ENCODE peak calls at places on chromosome 22, in six cellular contexts. T is mesenchymal stem cell, U is H1, K is IMR-90, N is H9, C is neuronal stem cell. M is an unnamed sample.

GRCh38 chr22:22167791-22168189 is 76.8 kb upstream of the VPREB1 start:
- DNase-seq in T (no peak), U (no peak), K (no peak), N (no peak), C (no peak), M (no peak)

GRCh38 chr22:48653306-48653705 is 1174.4 kb downstream of the BRD1 start:
- DNase-seq in T (no peak), U (no peak), K (no peak), N (no peak), C (no peak), M (no peak)

GRCh38 chr22:48824673-48825651 is 1002.7 kb downstream of the BRD1 start:
- DNase-seq in T (no peak), U (no peak), K (no peak), N (no peak), C (no peak), M (no peak)

GRCh38 chr22:46078241-46079092 is 71.9 kb upstream of the PPARA start:
- DNase-seq in T (no peak), U (no peak), K (no peak), N (no peak), C (no peak), M (no peak)

GRCh38 chr22:30241576-30242371 is 4.8 kb downstream of the LIF start:
- DNase-seq in T (no peak), U (no peak), K (peak; percentile 69), N (no peak), C (no peak), M (no peak)

GRCh38 chr22:23774922-23775436 is 2.3 kb downstream of the MMP11 start:
- DNase-seq in T (peak; percentile 73), U (no peak), K (peak; percentile 33), N (no peak), C (no peak), M (peak; percentile 86)

GRCh38 chr22:40479887-40480538 is 109.6 kb downstream of the SGSM3 start:
- DNase-seq in T (no peak), U (no peak), K (peak; percentile 40), N (no peak), C (no peak), M (no peak)

GRCh38 chr22:49156662-49157285 is 670.9 kb downstream of the BRD1 start:
- DNase-seq in T (no peak), U (no peak), K (no peak), N (no peak), C (no peak), M (no peak)

GRCh38 chr22:29369460-29369859 is 18.9 kb downstream of the AP1B1 start:
- DNase-seq in T (peak; percentile 92), U (peak; percentile 33), K (peak; percentile 76), N (peak; percentile 72), C (peak; percentile 46), M (peak; percentile 89)

GRCh38 chr22:31695423-31695822 is 33.4 kb upstream of the PISD start:
- DNase-seq in T (no peak), U (no peak), K (no peak), N (no peak), C (no peak), M (peak; percentile 27)

GRCh38 chr22:23800297-23801237 is 13.8 kb downstream of the SMARCB1 start:
- DNase-seq in T (no peak), U (no peak), K (no peak), N (no peak), C (no peak), M (no peak)

GRCh38 chr22:46652081-46652929 is 32.1 kb downstream of the GRAMD4 start:
- DNase-seq in T (peak; percentile 15), U (no peak), K (peak; percentile 28), N (no peak), C (no peak), M (no peak)

GRCh38 chr22:43289976-43290663 is 53.1 kb downstream of the SCUBE1 start:
- DNase-seq in T (peak; percentile 56), U (no peak), K (peak; percentile 11), N (no peak), C (no peak), M (no peak)

GRCh38 chr22:28943501-28943879 is 60.1 kb downstream of the ZNRF3 start:
- DNase-seq in T (no peak), U (no peak), K (no peak), N (no peak), C (no peak), M (no peak)

GRCh38 chr22:36193577-36193976 is 8.0 kb downstream of the APOL4 start:
- DNase-seq in T (no peak), U (no peak), K (no peak), N (no peak), C (no peak), M (no peak)

GRCh38 chr22:29306175-29306829 is at the start of gene GAS2L1:
- DNase-seq in T (peak; percentile 87), U (peak; percentile 50), K (peak; percentile 73), N (peak; percentile 84), C (peak; percentile 61), M (peak; percentile 92)

GRCh38 chr22:21816787-21817496 is 50.5 kb downstream of the MAPK1 start:
- DNase-seq in T (peak; percentile 98), U (no peak), K (peak; percentile 95), N (no peak), C (no peak), M (peak; percentile 71)

GRCh38 chr22:37267128-37267587 is 15.2 kb upstream of the CYTH4 start:
- DNase-seq in T (peak; percentile 66), U (no peak), K (no peak), N (peak; percentile 79), C (peak; percentile 65), M (peak; percentile 64)

GRCh38 chr22:27641049-27641790 is 160.3 kb downstream of the MN1 start:
- DNase-seq in T (peak; percentile 51), U (no peak), K (peak; percentile 29), N (no peak), C (no peak), M (no peak)

DNA sequence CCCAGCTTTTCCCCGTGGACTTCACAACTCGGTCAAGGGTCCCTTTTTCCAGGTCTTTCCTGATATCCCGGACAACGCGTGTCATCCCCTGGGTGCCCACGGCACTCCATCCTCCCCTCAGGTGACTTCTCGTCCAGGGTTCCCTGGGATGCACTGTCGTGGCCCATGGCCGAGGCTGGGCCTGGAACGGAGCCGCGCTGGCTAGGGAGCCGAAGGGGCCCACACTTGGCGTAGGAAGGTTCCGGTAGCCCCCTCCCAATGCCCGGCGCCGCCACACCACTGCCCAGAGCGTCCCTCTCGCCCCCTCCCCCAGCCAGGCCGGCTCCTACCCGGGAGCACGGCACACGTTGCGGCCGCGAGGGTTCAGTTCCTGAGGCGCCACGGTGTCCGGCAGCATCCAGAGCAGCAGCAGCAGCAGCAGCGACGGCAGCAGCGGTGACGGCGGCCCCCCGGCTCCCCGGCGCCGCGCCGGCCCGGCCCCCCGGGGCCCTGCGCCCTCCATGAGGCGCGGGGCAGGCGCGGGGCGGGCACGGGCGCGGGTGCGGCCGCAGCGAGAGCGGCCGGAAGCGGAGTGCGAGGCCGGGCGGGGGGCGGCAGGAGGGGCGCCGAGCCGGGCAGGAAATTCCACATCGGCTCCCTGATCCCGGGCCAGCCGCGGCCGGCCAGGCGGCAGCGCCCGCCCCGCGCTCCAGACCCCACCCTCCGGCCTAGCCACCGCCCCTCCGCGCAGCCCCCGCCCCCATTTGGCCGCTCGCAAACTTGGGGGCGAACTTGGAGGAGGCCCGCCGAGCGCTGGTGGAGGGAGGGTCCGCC is at the start of gene SCARF2:
- DNase-seq in T (peak; percentile 69), U (no peak), K (peak; percentile 62), N (peak; percentile 70), C (peak; percentile 56), M (peak; percentile 79)
- H3K27ac ChIP-seq in T (no peak within 1 kb of the TSS), U (no peak within 1 kb of the TSS), K (peak within 1 kb of the TSS; percentile 91), N (no peak within 1 kb of the TSS), C (no peak within 1 kb of the TSS), M (no peak within 1 kb of the TSS)

GRCh38 chr22:39171623-39172264 is 19.3 kb upstream of the CBX7 start:
- DNase-seq in T (no peak), U (no peak), K (no peak), N (peak; percentile 72), C (no peak), M (no peak)

GRCh38 chr22:39175127-39176066 is 22.9 kb upstream of the CBX7 start:
- DNase-seq in T (peak; percentile 52), U (no peak), K (no peak), N (peak; percentile 57), C (no peak), M (peak; percentile 77)

GRCh38 chr22:39173050-39173706 is 20.7 kb upstream of the CBX7 start:
- DNase-seq in T (no peak), U (no peak), K (no peak), N (no peak), C (no peak), M (no peak)

GRCh38 chr22:39174498-39175120 is 22.1 kb upstream of the CBX7 start:
- DNase-seq in T (peak; percentile 94), U (peak; percentile 100), K (peak; percentile 89), N (peak; percentile 99), C (peak; percentile 99), M (peak; percentile 100)

DNA sequence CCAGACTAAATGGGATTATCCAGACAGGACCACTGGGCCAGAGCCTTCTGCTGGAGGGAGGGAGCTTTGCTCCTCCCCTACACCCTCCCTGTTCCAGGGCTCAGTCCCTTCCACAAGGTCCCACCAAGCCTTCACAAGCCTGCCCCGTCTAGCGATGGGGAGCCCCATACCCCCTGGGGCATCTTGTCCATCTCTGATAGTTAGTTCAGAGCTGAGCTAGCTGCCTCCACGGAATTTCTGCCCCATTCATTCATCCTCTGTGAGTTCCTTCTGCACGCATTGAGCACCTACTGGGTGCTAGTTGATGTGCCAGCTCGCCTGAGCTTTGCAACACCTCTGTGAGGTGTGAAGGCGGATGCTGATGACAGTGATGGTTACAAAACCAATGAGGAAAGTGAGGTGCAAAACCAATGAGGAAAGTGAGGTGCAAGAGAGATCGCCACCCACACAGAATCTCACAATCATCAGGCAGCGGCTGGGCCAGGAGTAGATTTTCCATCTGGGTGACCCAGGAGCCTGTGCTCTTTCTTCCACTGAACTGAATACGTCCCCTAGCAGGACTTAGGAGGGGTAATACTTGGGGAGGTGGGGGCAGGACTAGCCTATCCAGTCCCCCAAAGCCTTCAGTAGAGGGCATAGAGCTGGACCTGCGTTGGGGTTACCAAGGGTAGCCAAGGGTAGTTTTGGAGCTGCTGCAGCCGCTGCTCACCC is 21.5 kb upstream of the CBX7 start:
- DNase-seq in T (no peak), U (no peak), K (no peak), N (no peak), C (no peak), M (peak; percentile 52)
- H2AK5ac ChIP-seq in T (peak overlapping the region; percentile 100), U (peak overlapping the region; percentile 99), K (peak overlapping the region; percentile 95), N (peak overlapping the region; percentile 71), C (peak overlapping the region; percentile 40), M (peak overlapping the region; percentile 40)

GRCh38 chr22:26291940-26292666 is 122.8 kb downstream of the SEZ6L start:
- DNase-seq in T (no peak), U (no peak), K (no peak), N (peak; percentile 39), C (no peak), M (no peak)
- H2BK15ac ChIP-seq in T (no peak overlapping the region), U (no peak overlapping the region), K (no peak overlapping the region), N (no peak overlapping the region), C (no peak overlapping the region), M (no peak overlapping the region)

GRCh38 chr22:44609589-44609988 is 92.4 kb upstream of the PRR5 start:
- DNase-seq in T (no peak), U (no peak), K (no peak), N (no peak), C (no peak), M (no peak)

GRCh38 chr22:44604455-44604854 is 97.5 kb upstream of the PRR5 start:
- DNase-seq in T (no peak), U (no peak), K (no peak), N (no peak), C (no peak), M (no peak)

GRCh38 chr22:44605486-44605885 is 96.5 kb upstream of the PRR5 start:
- DNase-seq in T (no peak), U (no peak), K (no peak), N (no peak), C (no peak), M (no peak)

GRCh38 chr22:44611880-44612496 is 90.0 kb upstream of the PRR5 start:
- DNase-seq in T (no peak), U (no peak), K (no peak), N (no peak), C (no peak), M (no peak)

GRCh38 chr22:44608606-44609226 is 93.3 kb upstream of the PRR5 start:
- DNase-seq in T (no peak), U (no peak), K (no peak), N (peak; percentile 47), C (no peak), M (no peak)
- H3K27ac ChIP-seq in T (no peak overlapping the region), U (no peak overlapping the region), K (no peak overlapping the region), N (no peak overlapping the region), C (no peak overlapping the region), M (no peak overlapping the region)

M was measured in mesendoderm.